ENCODE peak calls at places on chromosomes 16 and 17, in ten cellular contexts. One of them, this sample, is unnamed.

GRCh38 chr17:77790143-77790829 is 168.2 kb upstream of the TNRC6C start:
- DNase-seq in HTR-8/SVneo: no peak
- DNase-seq in stimulated activated CD8-positive, alpha-beta memory T cell treated with anti-CD3 and anti-CD28 coated beads, Interleukin-4, amount 100 ng/mL, for 1 hour: no peak
- DNase-seq in retina: no peak
- DNase-seq in A172: peak
- DNase-seq in lung microvascular endothelial cell: no peak
- DNase-seq in stimulated activated naive CD8-positive, alpha-beta T cell treated with anti-CD3 and anti-CD28 coated beads, Interleukin-15, Interleukin-2, amounts not matched to agents 100 U/mL and 50 U/mL, for 24 hours: no peak
- DNase-seq in midbrain: no peak
- DNase-seq in tibial nerve: no peak
- DNase-seq in stimulated activated CD4-positive, alpha-beta T cell treated with anti-CD3 and anti-CD28 coated beads, Interleukin-4, amount 100 ng/mL, for 24 hours: no peak
- DNase-seq in this sample: no peak

GRCh38 chr16:15970202-15970601 is 20.8 kb downstream of the ABCC1 start:
- DNase-seq in HTR-8/SVneo: no peak
- DNase-seq in A172: peak
- DNase-seq in lung microvascular endothelial cell: no peak
- DNase-seq in tibial nerve: no peak
- DNase-seq in stimulated activated CD8-positive, alpha-beta memory T cell treated with anti-CD3 and anti-CD28 coated beads, Interleukin-4, amount 100 ng/mL, for 1 hour: no peak
- DNase-seq in stimulated activated CD4-positive, alpha-beta T cell treated with anti-CD3 and anti-CD28 coated beads, Interleukin-4, amount 100 ng/mL, for 24 hours: no peak
- DNase-seq in retina: no peak
- DNase-seq in midbrain: no peak
- DNase-seq in stimulated activated naive CD8-positive, alpha-beta T cell treated with anti-CD3 and anti-CD28 coated beads, Interleukin-15, Interleukin-2, amounts not matched to agents 100 U/mL and 50 U/mL, for 24 hours: no peak
- DNase-seq in this sample: no peak

GRCh38 chr16:14650629-14651028 is 17.9 kb downstream of the BFAR start:
- DNase-seq in retina: no peak
- DNase-seq in lung microvascular endothelial cell: no peak
- DNase-seq in midbrain: no peak
- DNase-seq in tibial nerve: no peak
- DNase-seq in stimulated activated CD4-positive, alpha-beta T cell treated with anti-CD3 and anti-CD28 coated beads, Interleukin-4, amount 100 ng/mL, for 24 hours: no peak
- DNase-seq in A172: no peak
- DNase-seq in stimulated activated CD8-positive, alpha-beta memory T cell treated with anti-CD3 and anti-CD28 coated beads, Interleukin-4, amount 100 ng/mL, for 1 hour: no peak
- DNase-seq in HTR-8/SVneo: no peak
- DNase-seq in stimulated activated naive CD8-positive, alpha-beta T cell treated with anti-CD3 and anti-CD28 coated beads, Interleukin-15, Interleukin-2, amounts not matched to agents 100 U/mL and 50 U/mL, for 24 hours: no peak
- DNase-seq in this sample: no peak

GRCh38 chr16:49928176-49928892 is 72.4 kb upstream of the ZNF423 start:
- DNase-seq in tibial nerve: no peak
- DNase-seq in midbrain: no peak
- DNase-seq in stimulated activated CD4-positive, alpha-beta T cell treated with anti-CD3 and anti-CD28 coated beads, Interleukin-4, amount 100 ng/mL, for 24 hours: no peak
- DNase-seq in HTR-8/SVneo: no peak
- DNase-seq in lung microvascular endothelial cell: no peak
- DNase-seq in A172: no peak
- DNase-seq in stimulated activated CD8-positive, alpha-beta memory T cell treated with anti-CD3 and anti-CD28 coated beads, Interleukin-4, amount 100 ng/mL, for 1 hour: no peak
- DNase-seq in retina: no peak
- DNase-seq in stimulated activated naive CD8-positive, alpha-beta T cell treated with anti-CD3 and anti-CD28 coated beads, Interleukin-15, Interleukin-2, amounts not matched to agents 100 U/mL and 50 U/mL, for 24 hours: no peak
- DNase-seq in this sample: no peak

GRCh38 chr17:66420961-66421371 is 118.6 kb downstream of the PRKCA start:
- DNase-seq in A172: no peak
- DNase-seq in lung microvascular endothelial cell: no peak
- DNase-seq in midbrain: no peak
- DNase-seq in stimulated activated naive CD8-positive, alpha-beta T cell treated with anti-CD3 and anti-CD28 coated beads, Interleukin-15, Interleukin-2, amounts not matched to agents 100 U/mL and 50 U/mL, for 24 hours: no peak
- DNase-seq in stimulated activated CD4-positive, alpha-beta T cell treated with anti-CD3 and anti-CD28 coated beads, Interleukin-4, amount 100 ng/mL, for 24 hours: no peak
- DNase-seq in tibial nerve: no peak
- DNase-seq in retina: no peak
- DNase-seq in HTR-8/SVneo: no peak
- DNase-seq in stimulated activated CD8-positive, alpha-beta memory T cell treated with anti-CD3 and anti-CD28 coated beads, Interleukin-4, amount 100 ng/mL, for 1 hour: no peak
- DNase-seq in this sample: no peak

GRCh38 chr16:23469814-23470213 is 16.8 kb upstream of the COG7 start:
- DNase-seq in stimulated activated naive CD8-positive, alpha-beta T cell treated with anti-CD3 and anti-CD28 coated beads, Interleukin-15, Interleukin-2, amounts not matched to agents 100 U/mL and 50 U/mL, for 24 hours: no peak
- DNase-seq in stimulated activated CD8-positive, alpha-beta memory T cell treated with anti-CD3 and anti-CD28 coated beads, Interleukin-4, amount 100 ng/mL, for 1 hour: no peak
- DNase-seq in stimulated activated CD4-positive, alpha-beta T cell treated with anti-CD3 and anti-CD28 coated beads, Interleukin-4, amount 100 ng/mL, for 24 hours: no peak
- DNase-seq in tibial nerve: no peak
- DNase-seq in HTR-8/SVneo: no peak
- DNase-seq in retina: no peak
- DNase-seq in midbrain: no peak
- DNase-seq in A172: peak
- DNase-seq in lung microvascular endothelial cell: no peak
- DNase-seq in this sample: no peak

GRCh38 chr17:64441772-64442549 is 7.0 kb upstream of the MILR1 start:
- DNase-seq in HTR-8/SVneo: peak
- DNase-seq in stimulated activated CD4-positive, alpha-beta T cell treated with anti-CD3 and anti-CD28 coated beads, Interleukin-4, amount 100 ng/mL, for 24 hours: peak
- DNase-seq in stimulated activated CD8-positive, alpha-beta memory T cell treated with anti-CD3 and anti-CD28 coated beads, Interleukin-4, amount 100 ng/mL, for 1 hour: no peak
- DNase-seq in lung microvascular endothelial cell: peak
- DNase-seq in midbrain: peak
- DNase-seq in A172: peak
- DNase-seq in retina: no peak
- DNase-seq in stimulated activated naive CD8-positive, alpha-beta T cell treated with anti-CD3 and anti-CD28 coated beads, Interleukin-15, Interleukin-2, amounts not matched to agents 100 U/mL and 50 U/mL, for 24 hours: peak
- DNase-seq in tibial nerve: no peak
- DNase-seq in this sample: no peak

GRCh38 chr16:51523400-51523799 is 372.3 kb upstream of the SALL1 start:
- DNase-seq in lung microvascular endothelial cell: no peak
- DNase-seq in tibial nerve: no peak
- DNase-seq in stimulated activated CD8-positive, alpha-beta memory T cell treated with anti-CD3 and anti-CD28 coated beads, Interleukin-4, amount 100 ng/mL, for 1 hour: no peak
- DNase-seq in HTR-8/SVneo: no peak
- DNase-seq in stimulated activated CD4-positive, alpha-beta T cell treated with anti-CD3 and anti-CD28 coated beads, Interleukin-4, amount 100 ng/mL, for 24 hours: no peak
- DNase-seq in midbrain: no peak
- DNase-seq in A172: peak
- DNase-seq in stimulated activated naive CD8-positive, alpha-beta T cell treated with anti-CD3 and anti-CD28 coated beads, Interleukin-15, Interleukin-2, amounts not matched to agents 100 U/mL and 50 U/mL, for 24 hours: no peak
- DNase-seq in retina: no peak
- DNase-seq in this sample: no peak

GRCh38 chr17:37147301-37147812 is 198.6 kb downstream of the AATF start:
- DNase-seq in midbrain: no peak
- DNase-seq in stimulated activated naive CD8-positive, alpha-beta T cell treated with anti-CD3 and anti-CD28 coated beads, Interleukin-15, Interleukin-2, amounts not matched to agents 100 U/mL and 50 U/mL, for 24 hours: no peak
- DNase-seq in tibial nerve: no peak
- DNase-seq in stimulated activated CD8-positive, alpha-beta memory T cell treated with anti-CD3 and anti-CD28 coated beads, Interleukin-4, amount 100 ng/mL, for 1 hour: no peak
- DNase-seq in HTR-8/SVneo: no peak
- DNase-seq in retina: peak
- DNase-seq in A172: peak
- DNase-seq in stimulated activated CD4-positive, alpha-beta T cell treated with anti-CD3 and anti-CD28 coated beads, Interleukin-4, amount 100 ng/mL, for 24 hours: no peak
- DNase-seq in lung microvascular endothelial cell: peak
- DNase-seq in this sample: no peak

GRCh38 chr17:83200231-83200699 is 120.9 kb downstream of the METRNL start:
- DNase-seq in A172: no peak
- DNase-seq in retina: no peak
- DNase-seq in stimulated activated CD4-positive, alpha-beta T cell treated with anti-CD3 and anti-CD28 coated beads, Interleukin-4, amount 100 ng/mL, for 24 hours: peak
- DNase-seq in stimulated activated CD8-positive, alpha-beta memory T cell treated with anti-CD3 and anti-CD28 coated beads, Interleukin-4, amount 100 ng/mL, for 1 hour: peak
- DNase-seq in midbrain: no peak
- DNase-seq in lung microvascular endothelial cell: peak
- DNase-seq in HTR-8/SVneo: no peak
- DNase-seq in tibial nerve: peak
- DNase-seq in stimulated activated naive CD8-positive, alpha-beta T cell treated with anti-CD3 and anti-CD28 coated beads, Interleukin-15, Interleukin-2, amounts not matched to agents 100 U/mL and 50 U/mL, for 24 hours: peak
- DNase-seq in this sample: peak

GRCh38 chr17:2084766-2085647 is 30.1 kb downstream of the HIC1 start:
- DNase-seq in stimulated activated CD4-positive, alpha-beta T cell treated with anti-CD3 and anti-CD28 coated beads, Interleukin-4, amount 100 ng/mL, for 24 hours: no peak
- DNase-seq in stimulated activated naive CD8-positive, alpha-beta T cell treated with anti-CD3 and anti-CD28 coated beads, Interleukin-15, Interleukin-2, amounts not matched to agents 100 U/mL and 50 U/mL, for 24 hours: no peak
- DNase-seq in midbrain: no peak
- DNase-seq in tibial nerve: peak
- DNase-seq in A172: peak
- DNase-seq in retina: no peak
- DNase-seq in lung microvascular endothelial cell: peak
- DNase-seq in stimulated activated CD8-positive, alpha-beta memory T cell treated with anti-CD3 and anti-CD28 coated beads, Interleukin-4, amount 100 ng/mL, for 1 hour: no peak
- DNase-seq in HTR-8/SVneo: no peak
- DNase-seq in this sample: peak